ENCODE peak calls at places on chromosomes 4 and X, in six cellular contexts. W is heart right ventricle, N is fibroblast of lung, F is uterus, Z is left lung, C is endodermal cell. J is an unnamed sample.

GRCh38 chr4:166980419-166980818 is 253.9 kb downstream of the SPOCK3 start:
- DNase-seq in N (no peak), F (no peak), Z (no peak), W (no peak), C (no peak), J (no peak)

GRCh38 chr4:165915215-165915614 is 42.2 kb downstream of the TLL1 start:
- DNase-seq in N (no peak), W (no peak), Z (no peak), C (no peak), F (no peak), J (no peak)

GRCh38 chrX:10749113-10749512 is 128.7 kb upstream of the MID1 start:
- DNase-seq in N (peak; percentile 58), Z (no peak), F (no peak), C (no peak), W (no peak), J (peak; percentile 73)

GRCh38 chr4:169338246-169338645 is 67.5 kb upstream of the SH3RF1 start:
- DNase-seq in C (no peak), N (peak; percentile 80), F (no peak), Z (no peak), W (no peak), J (peak; percentile 24)

GRCh38 chrX:39903343-39903742 is 194.4 kb downstream of the BCOR start:
- DNase-seq in W (no peak), C (no peak), F (no peak), N (peak; percentile 84), Z (no peak), J (no peak)

GRCh38 chrX:141935645-141936044 is 32.0 kb downstream of the MAGEC1 start:
- DNase-seq in C (no peak), W (no peak), F (no peak), Z (no peak), N (no peak), J (no peak)

GRCh38 chr4:651884-652642 is 22.0 kb downstream of the ATP5ME start:
- DNase-seq in C (peak; percentile 46), Z (no peak), W (no peak), F (no peak), N (no peak), J (no peak)

GRCh38 chr4:2937146-2937857 is 25.9 kb downstream of the NOP14 start:
- DNase-seq in F (no peak), N (peak; percentile 79), C (peak; percentile 78), Z (peak; percentile 87), W (no peak), J (peak; percentile 64)

GRCh38 chr4:61462451-61463326 is 262.6 kb downstream of the ADGRL3 start:
- DNase-seq in C (no peak), N (peak; percentile 86), F (no peak), W (no peak), Z (no peak), J (peak; percentile 34)

GRCh38 chr4:157897971-157898370 is 274.9 kb downstream of the GASK1B start:
- DNase-seq in N (no peak), Z (no peak), W (no peak), C (no peak), F (no peak), J (no peak)

GRCh38 chrX:74450803-74451449 is 29.6 kb downstream of the SLC16A2 start:
- DNase-seq in N (peak; percentile 96), C (no peak), Z (no peak), F (no peak), W (no peak), J (peak; percentile 80)

GRCh38 chrX:47151428-47151827 is 6.4 kb downstream of the RBM10 start:
- DNase-seq in C (no peak), Z (no peak), N (no peak), W (no peak), F (no peak), J (no peak)

GRCh38 chr4:102411416-102411815 is 66.1 kb upstream of the SLC39A8 start:
- DNase-seq in Z (no peak), W (no peak), N (no peak), F (no peak), C (no peak), J (no peak)

GRCh38 chrX:21412883-21413282 is 38.7 kb downstream of the CNKSR2 start:
- DNase-seq in N (peak; percentile 78), C (no peak), Z (no peak), F (no peak), W (no peak), J (peak; percentile 47)

GRCh38 chrX:10011261-10011931 is 44.2 kb downstream of the CLDN34 start:
- DNase-seq in W (no peak), C (peak; percentile 59), Z (no peak), N (peak; percentile 59), F (no peak), J (peak; percentile 39)

GRCh38 chrX:36562986-36563385 is 445.2 kb upstream of the FAM47C start:
- DNase-seq in W (no peak), C (no peak), Z (no peak), N (no peak), F (no peak), J (no peak)

GRCh38 chrX:22652596-22652995 is 347.2 kb upstream of the DDX53 start:
- DNase-seq in C (peak; percentile 67), N (peak; percentile 56), Z (no peak), F (peak; percentile 49), W (no peak), J (peak; percentile 29)

GRCh38 chr4:19832388-19832787 is 419.3 kb upstream of the SLIT2 start:
- DNase-seq in Z (no peak), N (peak; percentile 47), W (no peak), C (no peak), F (no peak), J (no peak)

GRCh38 chrX:110226931-110227330 is 91.0 kb downstream of the AMMECR1 start:
- DNase-seq in C (no peak), F (no peak), Z (no peak), W (no peak), N (peak; percentile 25), J (no peak)

GRCh38 chr4:187632260-187633010 is 363.1 kb upstream of the ZFP42 start:
- DNase-seq in Z (no peak), N (peak; percentile 29), C (no peak), W (no peak), F (no peak), J (peak; percentile 78)

GRCh38 chrX:105458846-105459245 is 238.4 kb upstream of the TEX13A start:
- DNase-seq in W (no peak), Z (no peak), C (no peak), N (peak; percentile 30), F (no peak), J (no peak)

GRCh38 chrX:97000682-97001393 is 117.1 kb downstream of the RPA4 start:
- DNase-seq in W (no peak), F (no peak), N (no peak), C (no peak), Z (no peak), J (no peak)

GRCh38 chr4:8353912-8354453 is 84.4 kb downstream of the HTRA3 start:
- DNase-seq in F (peak; percentile 63), W (no peak), N (peak; percentile 91), Z (peak; percentile 36), C (peak; percentile 29), J (peak; percentile 82)

GRCh38 chr4:152236519-152237056 is 299.3 kb downstream of the FBXW7 start:
- DNase-seq in Z (no peak), C (no peak), F (no peak), W (no peak), N (no peak), J (no peak)

GRCh38 chr4:2860391-2861348 is 17.0 kb downstream of the ADD1 start:
- DNase-seq in C (peak; percentile 61), W (peak; percentile 61), F (peak; percentile 46), Z (no peak), N (peak; percentile 65), J (peak; percentile 26)

GRCh38 chr4:48102303-48102702 is 31.7 kb downstream of the TXK start:
- DNase-seq in Z (no peak), N (no peak), W (no peak), C (no peak), F (no peak), J (no peak)
- TF ChIP-seq CTCF in Z (no peak), N (no peak), W (no peak), C (peak; percentile 59), F (no peak), J (peak; percentile 11)

DNA sequence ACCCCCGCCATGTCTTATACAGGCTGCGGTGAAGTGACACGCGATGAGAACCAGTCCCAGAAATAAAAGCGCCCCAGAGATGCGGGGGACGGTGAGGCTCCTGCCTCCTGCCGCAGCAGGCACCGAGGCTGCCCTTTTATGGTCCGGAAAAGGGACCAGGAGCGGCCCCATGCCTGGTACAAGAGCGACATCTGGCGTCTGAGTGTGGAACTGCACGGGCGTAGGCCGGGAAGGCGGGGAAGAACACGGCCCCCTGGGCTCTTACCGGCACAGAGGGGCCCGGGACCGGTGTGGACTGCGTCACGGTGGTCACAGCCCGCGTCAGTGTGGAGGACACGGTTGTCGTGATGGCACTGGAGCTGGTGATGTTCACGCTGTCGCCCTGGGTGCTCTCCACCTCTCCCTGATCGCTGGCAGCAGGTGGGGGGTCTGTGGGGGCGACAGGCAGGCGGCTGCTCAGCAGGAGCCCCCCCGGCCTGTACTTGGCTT is 8.9 kb upstream of the RENBP start:
- DNase-seq in F (peak; percentile 88), N (peak; percentile 47), W (peak; percentile 68), Z (peak; percentile 67), C (peak; percentile 92), J (peak; percentile 51)
- H3K36me3 ChIP-seq in F (no peaks in the 10 kb centered on the region), N (peaks cover 56% of the 10 kb centered on the region), W (peaks cover 3% of the 10 kb centered on the region), Z (no peaks in the 10 kb centered on the region), C (peaks cover 25% of the 10 kb centered on the region), J (peaks cover 77% of the 10 kb centered on the region)

GRCh38 chr4:39367166-39367565 is 1.0 kb upstream of the RFC1 start:
- DNase-seq in Z (no peak), C (no peak), N (no peak), W (no peak), F (no peak), J (no peak)

GRCh38 chr4:39363773-39364393 is 2.3 kb downstream of the RFC1 start:
- DNase-seq in C (no peak), N (no peak), W (no peak), Z (no peak), F (no peak), J (no peak)

GRCh38 chr4:39365931-39366771 is at the start of gene RFC1:
- DNase-seq in Z (peak; percentile 93), F (peak; percentile 91), N (peak; percentile 91), W (peak; percentile 92), C (peak; percentile 97), J (peak; percentile 89)

GRCh38 chr4:39365360-39365759 is 802 bp downstream of the RFC1 start:
- DNase-seq in W (no peak), Z (no peak), F (no peak), N (no peak), C (no peak), J (no peak)

GRCh38 chr4:39362827-39363226 is 3.3 kb downstream of the RFC1 start:
- DNase-seq in W (no peak), F (no peak), N (peak; percentile 33), Z (no peak), C (no peak), J (no peak)
- H3K27ac ChIP-seq in W (no peak overlapping the region), F (no peak overlapping the region), N (no peak overlapping the region), Z (no peak overlapping the region), C (no peak overlapping the region), J (no peak overlapping the region)

GRCh38 chrX:17590892-17591740 is 146.2 kb upstream of the SCML1 start:
- DNase-seq in C (peak; percentile 86), F (peak; percentile 71), N (peak; percentile 75), W (peak; percentile 27), Z (peak; percentile 44), J (peak; percentile 66)

GRCh38 chrX:17584248-17584681 is 153.0 kb upstream of the SCML1 start:
- DNase-seq in W (no peak), N (peak; percentile 83), Z (no peak), F (no peak), C (no peak), J (peak; percentile 32)

GRCh38 chrX:17588303-17588702 is 149.0 kb upstream of the SCML1 start:
- DNase-seq in C (no peak), N (peak; percentile 58), W (no peak), Z (no peak), F (no peak), J (no peak)

GRCh38 chrX:17585006-17585405 is 152.3 kb upstream of the SCML1 start:
- DNase-seq in F (no peak), Z (no peak), W (no peak), N (no peak), C (no peak), J (no peak)

GRCh38 chrX:17587352-17587751 is 149.9 kb upstream of the SCML1 start:
- DNase-seq in Z (no peak), F (no peak), C (no peak), W (no peak), N (no peak), J (no peak)
- TF ChIP-seq CTCF in Z (no peak), F (no peak), C (no peak), W (no peak), N (no peak), J (no peak)